ENCODE peak calls at places on chromosomes 2 and 18, in four cellular contexts. K, N, H and F are unnamed samples.

GRCh38 chr2:98746426-98746825 is 15.5 kb upstream of the MGAT4A start:
- DNase-seq in K (no peak), N (no peak), H (no peak), F (no peak)

GRCh38 chr2:196925768-196926561 is 542 bp downstream of the PGAP1 start:
- DNase-seq in K (peak), N (peak), H (no peak), F (peak)

GRCh38 chr2:221521261-221521845 is 50.8 kb downstream of the EPHA4 start:
- DNase-seq in K (no peak), N (no peak), H (no peak), F (no peak)

GRCh38 chr2:160555420-160555819 is 61.8 kb upstream of the RBMS1 start:
- DNase-seq in K (no peak), N (no peak), H (no peak), F (no peak)

GRCh38 chr2:86231680-86232372 is 32.6 kb downstream of the MRPL35 start:
- DNase-seq in K (no peak), N (no peak), H (no peak), F (no peak)

GRCh38 chr2:10878268-10878915 is 33.3 kb upstream of the KCNF1 start:
- DNase-seq in K (no peak), N (no peak), H (no peak), F (no peak)

GRCh38 chr2:3039188-3040065 is 338.2 kb downstream of the EIPR1 start:
- DNase-seq in K (no peak), N (no peak), H (no peak), F (no peak)

GRCh38 chr2:134407154-134407890 is 153.4 kb downstream of the MGAT5 start:
- DNase-seq in K (no peak), N (no peak), H (no peak), F (no peak)

GRCh38 chr2:102147935-102148334 is 5.4 kb downstream of the IL1R1 start:
- DNase-seq in K (peak), N (no peak), H (no peak), F (no peak)

GRCh38 chr2:213148572-213149331 is 2.7 kb downstream of the IKZF2 start:
- DNase-seq in K (no peak), N (no peak), H (no peak), F (no peak)

GRCh38 chr2:160042054-160042453 is 20.4 kb downstream of the PLA2R1 start:
- DNase-seq in K (no peak), N (no peak), H (no peak), F (no peak)

GRCh38 chr2:26651458-26652155 is 10.4 kb upstream of the CIB4 start:
- DNase-seq in K (no peak), N (no peak), H (no peak), F (no peak)

GRCh38 chr2:180463608-180464007 is 456.5 kb upstream of the CWC22 start:
- DNase-seq in K (no peak), N (no peak), H (no peak), F (no peak)

GRCh38 chr18:10232062-10232461 is 222.4 kb upstream of the APCDD1 start:
- DNase-seq in K (no peak), N (no peak), H (no peak), F (no peak)

GRCh38 chr2:185658766-185659165 is 79.8 kb upstream of the FSIP2 start:
- DNase-seq in K (no peak), N (no peak), H (no peak), F (no peak)

GRCh38 chr18:48854780-48855179 is 96.0 kb downstream of the SMAD7 start:
- DNase-seq in K (peak), N (no peak), H (no peak), F (no peak)

GRCh38 chr2:74835831-74836674 is 2.1 kb downstream of the HK2 start:
- DNase-seq in K (peak), N (peak), H (no peak), F (peak)

GRCh38 chr2:144659731-144660275 is 139.9 kb upstream of the ZEB2 start:
- DNase-seq in K (peak), N (no peak), H (no peak), F (no peak)

GRCh38 chr18:65215865-65216466 is 534.8 kb upstream of the CDH7 start:
- DNase-seq in K (no peak), N (no peak), H (no peak), F (no peak)

GRCh38 chr2:52429740-52430139 is 1337.9 kb upstream of the CHAC2 start:
- DNase-seq in K (peak), N (no peak), H (no peak), F (no peak)

GRCh38 chr2:75481041-75481836 is 79.5 kb downstream of the EVA1A start:
- DNase-seq in K (peak), N (peak), H (no peak), F (no peak)

GRCh38 chr2:227378371-227378782 is 729 bp downstream of the TM4SF20 start:
- DNase-seq in K (peak), N (no peak), H (no peak), F (no peak)

GRCh38 chr2:118914721-118915453 is 27.1 kb upstream of the MARCO start:
- DNase-seq in K (no peak), N (no peak), H (no peak), F (no peak)

GRCh38 chr2:216761809-216762208 is 66.5 kb upstream of the IGFBP5 start:
- DNase-seq in K (no peak), N (no peak), H (no peak), F (no peak)

GRCh38 chr2:216768908-216769401 is 73.6 kb upstream of the IGFBP5 start:
- DNase-seq in K (no peak), N (no peak), H (no peak), F (no peak)

GRCh38 chr2:216770050-216770449 is 74.7 kb upstream of the IGFBP5 start:
- DNase-seq in K (no peak), N (no peak), H (no peak), F (no peak)

GRCh38 chr2:216761119-216761518 is 65.8 kb upstream of the IGFBP5 start:
- DNase-seq in K (no peak), N (no peak), H (no peak), F (no peak)

DNA sequence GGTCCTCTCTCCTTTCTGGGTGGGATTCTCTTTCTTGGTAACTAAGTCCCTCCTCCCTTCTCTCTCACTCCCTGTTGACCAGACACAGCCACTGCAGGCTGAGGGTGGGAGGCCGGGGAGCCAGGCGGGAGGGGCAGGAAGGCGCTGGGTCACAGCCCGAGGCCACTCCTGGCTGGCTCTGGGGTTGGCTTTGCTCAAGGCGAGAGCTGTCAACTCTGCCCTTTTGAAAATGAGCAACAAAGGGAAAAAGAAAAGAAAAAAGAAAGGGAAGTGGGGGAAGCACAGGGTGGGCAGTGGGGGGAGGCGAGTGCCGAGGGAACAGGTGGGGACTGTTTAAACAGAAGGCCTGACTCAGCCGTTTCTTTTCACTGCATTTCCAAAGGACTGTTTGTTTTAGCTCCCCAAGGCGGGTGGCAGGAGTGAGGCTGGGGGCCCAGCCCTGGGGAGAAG is 70.5 kb upstream of the IGFBP5 start:
- DNase-seq in K (no peak), N (peak), H (peak), F (peak)
- H3K4ac ChIP-seq in K (no peak), N (peak), H (no peak), F (no peak)

DNA sequence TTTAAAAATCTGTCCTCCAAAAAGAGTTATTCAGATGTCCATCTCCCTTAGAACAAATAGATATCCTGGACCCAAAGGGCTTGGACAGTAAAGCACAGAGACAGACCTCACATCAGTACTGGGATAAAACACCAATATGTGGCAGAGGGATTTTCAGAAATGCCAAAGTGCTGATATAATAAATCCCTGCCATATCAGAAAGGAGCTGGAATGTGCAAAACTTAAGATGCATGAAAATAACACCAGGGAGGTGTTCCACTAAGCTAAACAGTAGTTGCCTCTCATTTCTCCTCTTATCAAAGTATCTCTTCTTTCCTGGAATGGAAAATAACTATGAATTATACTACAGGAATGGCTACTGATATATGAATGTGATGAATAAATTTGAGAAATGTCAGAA is 13.2 kb downstream of the USP40 start:
- DNase-seq in K (no peak), N (no peak), H (no peak), F (no peak)
- H4K5ac ChIP-seq in K (no peak), N (no peak), H (no peak), F (no peak)

GRCh38 chr2:128369126-128369555 is 50.5 kb upstream of the HS6ST1 start:
- DNase-seq in K (peak), N (peak), H (no peak), F (no peak)
- H2BK5ac ChIP-seq in K (no peak), N (no peak), H (no peak), F (no peak)

DNA sequence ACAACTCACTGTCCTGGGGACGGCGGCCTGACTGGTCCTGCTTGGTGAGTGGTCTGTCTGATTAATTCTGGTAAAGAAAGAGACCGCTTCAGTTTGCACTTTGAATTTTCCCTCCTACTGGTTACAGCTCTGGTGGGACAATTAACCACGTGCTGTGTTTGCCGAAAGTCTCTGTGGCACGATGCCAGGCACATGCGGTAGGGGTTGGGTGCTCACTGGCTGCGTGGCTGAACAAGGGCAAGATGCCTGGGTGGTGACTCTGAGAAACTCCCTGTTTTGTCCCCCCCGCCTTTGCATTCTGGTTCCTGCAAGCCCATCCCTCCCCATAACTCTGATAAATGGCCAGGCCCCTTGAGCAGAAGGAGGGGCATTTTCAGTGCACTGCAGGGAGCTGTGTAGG is 206.1 kb downstream of the TFCP2L1 start:
- DNase-seq in K (no peak), N (no peak), H (no peak), F (no peak)
- H3K4ac ChIP-seq in K (no peak), N (no peak), H (no peak), F (no peak)

DNA sequence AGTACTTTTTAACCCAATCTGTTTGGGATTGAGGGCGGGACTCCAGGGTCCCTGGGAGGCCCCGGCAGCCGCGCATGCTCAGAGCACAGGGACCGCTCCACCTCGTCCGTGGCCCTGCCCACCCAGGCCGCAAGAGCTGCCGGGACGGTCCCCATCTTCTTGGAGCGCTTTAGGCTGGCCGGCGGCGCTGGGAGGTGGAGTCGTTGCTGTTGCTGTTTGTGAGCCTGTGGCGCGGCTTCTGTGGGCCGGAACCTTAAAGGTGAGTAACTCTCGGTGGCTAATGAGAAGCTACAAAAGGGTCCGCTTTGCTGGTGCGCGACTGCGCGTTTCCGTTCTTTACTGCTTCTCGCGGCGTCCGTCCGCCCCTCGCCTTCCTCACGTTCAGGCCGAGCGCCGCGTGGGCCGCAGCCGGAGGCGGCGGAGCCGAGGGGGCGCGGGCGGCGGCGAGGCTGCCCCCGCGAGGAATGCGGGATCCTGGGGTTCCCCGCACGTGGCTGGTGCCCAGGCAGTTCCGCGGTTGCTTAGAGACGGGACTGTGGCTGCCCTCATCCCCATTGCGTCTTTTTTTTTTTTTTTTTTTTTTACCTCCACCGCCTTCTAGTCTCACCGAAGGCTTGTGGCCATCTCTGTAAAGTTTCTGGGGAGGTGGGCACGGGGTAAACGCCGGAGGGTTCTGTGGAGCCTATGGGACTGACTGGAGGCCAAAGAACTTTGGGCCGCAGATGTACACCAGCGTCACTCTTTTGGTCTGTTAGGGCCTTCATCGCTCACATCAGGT is at the start of gene SSB:
- DNase-seq in K (peak), N (peak), H (peak), F (peak)
- H4K5ac ChIP-seq in K (peak), N (peak), H (peak), F (no peak)

GRCh38 chr2:131488306-131489205 is 3.6 kb downstream of the MZT2A start:
- DNase-seq in K (no peak), N (no peak), H (no peak), F (no peak)

GRCh38 chr2:131492418-131493198 is 411 bp upstream of the MZT2A start:
- DNase-seq in K (peak), N (peak), H (peak), F (peak)

DNA sequence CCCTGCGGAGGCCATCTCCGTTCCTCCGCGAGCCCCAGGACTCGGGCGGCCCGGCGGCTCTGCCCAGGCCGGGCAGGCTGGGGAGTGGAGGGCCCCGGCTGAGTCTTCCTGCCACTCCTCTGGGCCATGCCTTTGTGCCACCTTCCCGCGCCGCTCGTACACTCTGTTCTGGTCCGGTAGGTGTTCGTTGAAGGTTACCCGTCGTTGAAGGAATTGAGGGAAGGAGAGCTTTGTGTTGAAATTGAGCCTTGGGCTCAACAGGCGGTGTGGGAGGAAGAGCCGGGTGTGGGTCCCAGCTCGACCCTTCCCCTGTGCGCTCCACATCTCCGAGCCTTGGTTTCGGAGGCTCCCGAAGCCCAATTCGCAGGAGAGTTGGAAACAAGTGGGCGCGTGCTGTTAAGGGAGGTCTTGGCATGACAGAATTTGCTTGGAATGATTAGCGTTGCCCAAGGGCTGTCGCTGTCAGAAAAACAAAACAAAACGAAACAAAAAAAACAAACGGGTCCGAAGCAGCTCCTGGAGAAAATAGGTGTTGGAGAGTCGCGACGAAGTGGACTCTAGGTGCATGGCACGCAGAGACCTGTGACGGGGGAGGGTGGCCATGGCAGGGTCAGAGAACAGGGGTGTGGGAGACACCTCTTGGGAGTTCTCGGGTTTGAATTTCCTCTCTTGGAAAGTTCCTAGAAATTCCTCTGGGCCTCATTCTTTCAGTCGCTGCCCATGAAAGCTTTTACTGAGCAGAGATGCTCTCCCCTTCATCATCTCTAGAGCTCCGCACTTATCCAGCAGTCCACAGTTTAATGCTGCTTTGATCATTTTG is 1.2 kb upstream of the MZT2A start:
- DNase-seq in K (no peak), N (peak), H (no peak), F (no peak)
- H2BK5ac ChIP-seq in K (peak), N (no peak), H (peak), F (peak)

GRCh38 chr2:237319086-237319820 is 94.7 kb downstream of the COL6A3 start:
- DNase-seq in K (no peak), N (no peak), H (no peak), F (no peak)
- H3K4ac ChIP-seq in K (peak), N (no peak), H (no peak), F (no peak)

GRCh38 chr18:62632788-62633455 is 82.4 kb upstream of the PHLPP1 start:
- DNase-seq in K (no peak), N (no peak), H (no peak), F (no peak)

GRCh38 chr18:62637807-62638687 is 77.3 kb upstream of the PHLPP1 start:
- DNase-seq in K (peak), N (peak), H (peak), F (peak)

GRCh38 chr18:62637403-62637802 is 77.9 kb upstream of the PHLPP1 start:
- DNase-seq in K (no peak), N (no peak), H (no peak), F (no peak)

GRCh38 chr18:62634471-62634870 is 80.9 kb upstream of the PHLPP1 start:
- DNase-seq in K (no peak), N (no peak), H (no peak), F (no peak)

DNA sequence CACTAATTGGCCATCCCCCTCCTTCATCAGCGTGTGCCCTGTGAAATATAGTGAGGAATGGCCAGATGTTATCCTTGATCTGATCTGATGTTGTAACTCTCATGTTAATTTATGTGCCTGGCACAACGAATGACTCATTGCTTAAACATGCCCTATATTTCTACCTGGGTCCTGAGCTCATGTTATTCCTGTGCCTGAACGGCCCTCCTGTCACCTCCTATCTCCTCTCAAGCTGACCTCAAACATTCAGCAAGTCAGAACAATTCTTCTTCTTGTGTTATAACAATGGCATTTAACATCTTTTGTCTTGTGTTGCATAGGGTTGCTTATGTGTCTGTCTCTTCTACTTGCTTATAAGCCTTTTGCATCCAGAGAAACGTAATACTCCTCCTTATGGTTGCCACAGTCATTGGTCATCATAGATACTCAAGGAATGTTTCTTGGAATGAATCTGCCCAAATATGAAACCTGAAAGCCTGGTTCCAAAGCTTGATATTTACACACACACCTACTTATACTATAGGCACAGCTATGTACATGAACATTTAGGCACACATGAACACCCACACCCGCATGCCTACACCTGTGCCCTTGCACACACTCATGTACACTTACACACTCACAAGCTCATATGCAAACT is 80.2 kb upstream of the PHLPP1 start:
- DNase-seq in K (no peak), N (peak), H (no peak), F (no peak)
- H4K5ac ChIP-seq in K (no peak), N (no peak), H (no peak), F (no peak)